ENCODE peak calls at places on chromosomes 2 and 18, in nine cellular contexts. One of them, this sample, is unnamed.

GRCh38 chr2:200177971-200178911 is 128.3 kb upstream of the SPATS2L start:
- DNase-seq in cardiac fibroblast: no peak
- DNase-seq in tibial nerve: peak
- DNase-seq in A549: peak
- DNase-seq in mesenchymal stem cell: no peak
- DNase-seq in dorsolateral prefrontal cortex: peak
- DNase-seq in fibroblast of pulmonary artery: no peak
- DNase-seq in OCI-LY7: no peak
- DNase-seq in gastrocnemius medialis: peak
- DNase-seq in this sample: no peak

GRCh38 chr2:144592500-144593256 is 72.8 kb upstream of the ZEB2 start:
- DNase-seq in cardiac fibroblast: no peak
- DNase-seq in tibial nerve: no peak
- DNase-seq in A549: no peak
- DNase-seq in mesenchymal stem cell: no peak
- DNase-seq in dorsolateral prefrontal cortex: no peak
- DNase-seq in fibroblast of pulmonary artery: no peak
- DNase-seq in OCI-LY7: no peak
- DNase-seq in gastrocnemius medialis: no peak
- DNase-seq in this sample: no peak

GRCh38 chr2:36376319-36376765 is 20.8 kb downstream of the CRIM1 start:
- DNase-seq in cardiac fibroblast: peak
- DNase-seq in tibial nerve: peak
- DNase-seq in A549: peak
- DNase-seq in mesenchymal stem cell: peak
- DNase-seq in dorsolateral prefrontal cortex: peak
- DNase-seq in fibroblast of pulmonary artery: peak
- DNase-seq in OCI-LY7: no peak
- DNase-seq in gastrocnemius medialis: peak
- DNase-seq in this sample: peak

GRCh38 chr2:39618736-39619135 is 47.0 kb upstream of the TMEM178A start:
- DNase-seq in cardiac fibroblast: no peak
- DNase-seq in tibial nerve: no peak
- DNase-seq in A549: no peak
- DNase-seq in mesenchymal stem cell: no peak
- DNase-seq in dorsolateral prefrontal cortex: no peak
- DNase-seq in fibroblast of pulmonary artery: no peak
- DNase-seq in OCI-LY7: no peak
- DNase-seq in gastrocnemius medialis: no peak
- DNase-seq in this sample: no peak

GRCh38 chr18:23689616-23690504 is 607 bp downstream of the LAMA3 start:
- DNase-seq in cardiac fibroblast: no peak
- DNase-seq in tibial nerve: no peak
- DNase-seq in A549: peak
- DNase-seq in mesenchymal stem cell: no peak
- DNase-seq in dorsolateral prefrontal cortex: no peak
- DNase-seq in fibroblast of pulmonary artery: no peak
- DNase-seq in OCI-LY7: no peak
- DNase-seq in gastrocnemius medialis: no peak
- DNase-seq in this sample: no peak

GRCh38 chr2:215907147-215907546 is 106.2 kb downstream of the MREG start:
- DNase-seq in cardiac fibroblast: no peak
- DNase-seq in tibial nerve: no peak
- DNase-seq in A549: no peak
- DNase-seq in mesenchymal stem cell: no peak
- DNase-seq in dorsolateral prefrontal cortex: no peak
- DNase-seq in fibroblast of pulmonary artery: no peak
- DNase-seq in OCI-LY7: no peak
- DNase-seq in gastrocnemius medialis: no peak
- DNase-seq in this sample: no peak

GRCh38 chr18:28147674-28148171 is 29.2 kb downstream of the CDH2 start:
- DNase-seq in cardiac fibroblast: peak
- DNase-seq in tibial nerve: no peak
- DNase-seq in A549: peak
- DNase-seq in mesenchymal stem cell: peak
- DNase-seq in dorsolateral prefrontal cortex: peak
- DNase-seq in fibroblast of pulmonary artery: peak
- DNase-seq in OCI-LY7: no peak
- DNase-seq in gastrocnemius medialis: no peak
- DNase-seq in this sample: no peak

GRCh38 chr18:32777049-32777448 is 4.2 kb upstream of the KLHL14 start:
- DNase-seq in cardiac fibroblast: no peak
- DNase-seq in tibial nerve: no peak
- DNase-seq in A549: no peak
- DNase-seq in mesenchymal stem cell: peak
- DNase-seq in dorsolateral prefrontal cortex: no peak
- DNase-seq in fibroblast of pulmonary artery: no peak
- DNase-seq in OCI-LY7: no peak
- DNase-seq in gastrocnemius medialis: no peak
- DNase-seq in this sample: no peak

GRCh38 chr2:170313636-170314348 is 135.8 kb downstream of the MYO3B start:
- DNase-seq in cardiac fibroblast: no peak
- DNase-seq in tibial nerve: no peak
- DNase-seq in A549: no peak
- DNase-seq in mesenchymal stem cell: no peak
- DNase-seq in dorsolateral prefrontal cortex: peak
- DNase-seq in fibroblast of pulmonary artery: no peak
- DNase-seq in OCI-LY7: no peak
- DNase-seq in gastrocnemius medialis: no peak
- DNase-seq in this sample: no peak

DNA sequence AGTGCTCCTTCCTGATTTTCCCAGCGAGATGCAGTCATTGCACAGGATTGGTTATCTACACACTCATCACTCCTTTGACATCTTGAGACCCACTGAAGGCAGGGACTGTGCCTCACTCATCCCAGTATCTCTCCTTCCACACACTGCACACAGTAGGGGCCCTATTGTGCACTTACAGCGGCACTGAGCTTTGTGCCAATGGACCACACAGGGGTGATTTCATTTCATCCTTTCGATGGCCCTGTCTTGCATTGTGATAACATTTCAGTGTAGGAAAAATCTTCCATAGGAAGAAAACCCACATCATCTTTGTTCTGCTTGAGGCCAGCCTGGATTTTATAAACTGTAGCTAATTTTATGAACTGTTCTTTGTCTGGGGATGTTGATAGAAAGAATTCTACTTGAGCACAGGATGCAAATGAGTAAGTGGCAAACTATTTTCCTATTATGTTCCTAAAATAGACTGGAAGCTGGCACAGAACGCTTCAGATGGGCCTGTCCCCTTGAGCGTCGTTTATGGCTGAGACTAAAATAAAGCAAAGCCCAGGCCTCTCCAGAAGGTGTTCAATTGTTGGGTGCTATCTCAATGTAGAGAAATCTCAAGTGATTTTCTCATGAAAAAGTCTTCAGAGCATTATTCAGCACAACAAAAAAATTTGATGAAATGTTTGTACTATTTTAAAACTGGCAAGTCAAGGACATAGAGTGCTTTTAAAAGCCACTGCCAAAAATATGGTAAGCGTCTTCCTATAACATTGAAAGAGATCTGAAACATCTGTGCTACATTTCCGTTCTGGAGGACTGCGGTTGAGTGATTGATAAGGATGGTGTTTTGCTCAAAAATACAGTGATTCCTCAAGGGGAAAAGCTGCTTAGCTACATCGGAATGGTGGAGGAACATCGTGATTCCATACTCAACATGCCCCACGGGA is 10.7 kb upstream of the LRRFIP1 start:
- DNase-seq in cardiac fibroblast: peak
- DNase-seq in tibial nerve: no peak
- DNase-seq in A549: no peak
- DNase-seq in mesenchymal stem cell: peak
- DNase-seq in dorsolateral prefrontal cortex: no peak
- DNase-seq in fibroblast of pulmonary artery: peak
- DNase-seq in OCI-LY7: no peak
- DNase-seq in gastrocnemius medialis: no peak
- DNase-seq in this sample: no peak
- H3K4me3 ChIP-seq in cardiac fibroblast: no peak
- H3K4me3 ChIP-seq in tibial nerve: no peak
- H3K4me3 ChIP-seq in A549: no peak
- H3K4me3 ChIP-seq in mesenchymal stem cell: peak
- H3K4me3 ChIP-seq in dorsolateral prefrontal cortex: no peak
- H3K4me3 ChIP-seq in fibroblast of pulmonary artery: no peak
- H3K4me3 ChIP-seq in OCI-LY7: no peak
- H3K4me3 ChIP-seq in gastrocnemius medialis: no peak
- H3K4me3 ChIP-seq in this sample: no peak

GRCh38 chr2:238108423-238109201 is 8.5 kb downstream of the ESPNL start:
- DNase-seq in cardiac fibroblast: no peak
- DNase-seq in tibial nerve: no peak
- DNase-seq in A549: no peak
- DNase-seq in mesenchymal stem cell: no peak
- DNase-seq in dorsolateral prefrontal cortex: no peak
- DNase-seq in fibroblast of pulmonary artery: no peak
- DNase-seq in OCI-LY7: peak
- DNase-seq in gastrocnemius medialis: no peak
- DNase-seq in this sample: peak

GRCh38 chr2:238106698-238107524 is 6.8 kb downstream of the ESPNL start:
- DNase-seq in cardiac fibroblast: no peak
- DNase-seq in tibial nerve: no peak
- DNase-seq in A549: no peak
- DNase-seq in mesenchymal stem cell: no peak
- DNase-seq in dorsolateral prefrontal cortex: no peak
- DNase-seq in fibroblast of pulmonary artery: no peak
- DNase-seq in OCI-LY7: peak
- DNase-seq in gastrocnemius medialis: no peak
- DNase-seq in this sample: peak

GRCh38 chr2:238106339-238106697 is 6.2 kb downstream of the ESPNL start:
- DNase-seq in cardiac fibroblast: no peak
- DNase-seq in tibial nerve: no peak
- DNase-seq in A549: no peak
- DNase-seq in mesenchymal stem cell: no peak
- DNase-seq in dorsolateral prefrontal cortex: no peak
- DNase-seq in fibroblast of pulmonary artery: no peak
- DNase-seq in OCI-LY7: no peak
- DNase-seq in gastrocnemius medialis: no peak
- DNase-seq in this sample: no peak

GRCh38 chr2:238105506-238106338 is 5.6 kb downstream of the ESPNL start:
- DNase-seq in cardiac fibroblast: no peak
- DNase-seq in tibial nerve: peak
- DNase-seq in A549: no peak
- DNase-seq in mesenchymal stem cell: no peak
- DNase-seq in dorsolateral prefrontal cortex: no peak
- DNase-seq in fibroblast of pulmonary artery: no peak
- DNase-seq in OCI-LY7: no peak
- DNase-seq in gastrocnemius medialis: no peak
- DNase-seq in this sample: peak

GRCh38 chr2:238107525-238108422 is 7.6 kb downstream of the ESPNL start:
- DNase-seq in cardiac fibroblast: no peak
- DNase-seq in tibial nerve: no peak
- DNase-seq in A549: no peak
- DNase-seq in mesenchymal stem cell: no peak
- DNase-seq in dorsolateral prefrontal cortex: no peak
- DNase-seq in fibroblast of pulmonary artery: no peak
- DNase-seq in OCI-LY7: peak
- DNase-seq in gastrocnemius medialis: no peak
- DNase-seq in this sample: peak
- H3K4me3 ChIP-seq in cardiac fibroblast: no peak
- H3K4me3 ChIP-seq in tibial nerve: no peak
- H3K4me3 ChIP-seq in A549: no peak
- H3K4me3 ChIP-seq in mesenchymal stem cell: no peak
- H3K4me3 ChIP-seq in dorsolateral prefrontal cortex: no peak
- H3K4me3 ChIP-seq in fibroblast of pulmonary artery: no peak
- H3K4me3 ChIP-seq in OCI-LY7: peak
- H3K4me3 ChIP-seq in gastrocnemius medialis: no peak
- H3K4me3 ChIP-seq in this sample: no peak

DNA sequence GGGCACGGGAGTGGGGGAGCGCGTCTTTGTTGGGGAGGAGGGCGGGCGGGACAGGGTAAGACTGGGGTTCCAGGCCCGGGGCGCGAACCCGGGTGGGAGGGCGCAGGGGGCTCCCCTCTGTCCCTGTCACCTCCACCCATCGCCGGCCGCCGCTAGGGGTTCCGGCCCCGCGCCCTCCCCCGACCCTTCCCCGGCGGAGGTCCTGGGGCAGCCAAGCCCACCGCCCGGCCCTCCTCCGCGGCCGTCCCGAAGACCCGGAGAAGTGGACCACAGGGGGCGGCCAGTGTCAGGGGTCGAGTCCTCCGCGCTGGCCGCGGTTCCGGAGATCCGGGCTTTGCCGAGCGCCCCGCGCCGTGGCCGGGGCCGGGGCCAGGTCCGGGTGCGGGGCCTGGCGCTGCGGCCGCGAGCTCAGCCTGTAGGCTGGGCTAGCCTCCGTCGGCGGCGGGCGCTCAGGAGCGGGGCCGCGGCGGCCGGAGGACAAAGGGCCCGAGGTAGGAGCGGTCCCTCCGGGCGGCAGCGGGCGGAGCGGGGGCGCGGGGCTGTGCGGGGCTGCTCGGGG is 16.6 kb upstream of the E2F6 start:
- DNase-seq in cardiac fibroblast: no peak
- DNase-seq in tibial nerve: no peak
- DNase-seq in A549: no peak
- DNase-seq in mesenchymal stem cell: no peak
- DNase-seq in dorsolateral prefrontal cortex: no peak
- DNase-seq in fibroblast of pulmonary artery: no peak
- DNase-seq in OCI-LY7: no peak
- DNase-seq in gastrocnemius medialis: no peak
- DNase-seq in this sample: no peak
- H3K4me3 ChIP-seq in cardiac fibroblast: no peak
- H3K4me3 ChIP-seq in tibial nerve: peak
- H3K4me3 ChIP-seq in A549: peak
- H3K4me3 ChIP-seq in mesenchymal stem cell: peak
- H3K4me3 ChIP-seq in dorsolateral prefrontal cortex: peak
- H3K4me3 ChIP-seq in fibroblast of pulmonary artery: no peak
- H3K4me3 ChIP-seq in OCI-LY7: no peak
- H3K4me3 ChIP-seq in gastrocnemius medialis: peak
- H3K4me3 ChIP-seq in this sample: peak

GRCh38 chr18:48138660-48139426 is 208.4 kb upstream of the SMAD2 start:
- DNase-seq in cardiac fibroblast: no peak
- DNase-seq in tibial nerve: no peak
- DNase-seq in A549: no peak
- DNase-seq in mesenchymal stem cell: no peak
- DNase-seq in dorsolateral prefrontal cortex: no peak
- DNase-seq in fibroblast of pulmonary artery: no peak
- DNase-seq in OCI-LY7: no peak
- DNase-seq in gastrocnemius medialis: no peak
- DNase-seq in this sample: no peak

GRCh38 chr18:48138211-48138610 is 207.8 kb upstream of the SMAD2 start:
- DNase-seq in cardiac fibroblast: no peak
- DNase-seq in tibial nerve: no peak
- DNase-seq in A549: no peak
- DNase-seq in mesenchymal stem cell: no peak
- DNase-seq in dorsolateral prefrontal cortex: no peak
- DNase-seq in fibroblast of pulmonary artery: no peak
- DNase-seq in OCI-LY7: no peak
- DNase-seq in gastrocnemius medialis: no peak
- DNase-seq in this sample: no peak

GRCh38 chr18:48136544-48137353 is 206.3 kb upstream of the SMAD2 start:
- DNase-seq in cardiac fibroblast: no peak
- DNase-seq in tibial nerve: no peak
- DNase-seq in A549: no peak
- DNase-seq in mesenchymal stem cell: no peak
- DNase-seq in dorsolateral prefrontal cortex: no peak
- DNase-seq in fibroblast of pulmonary artery: no peak
- DNase-seq in OCI-LY7: no peak
- DNase-seq in gastrocnemius medialis: no peak
- DNase-seq in this sample: no peak

GRCh38 chr18:48136051-48136543 is 205.6 kb upstream of the SMAD2 start:
- DNase-seq in cardiac fibroblast: no peak
- DNase-seq in tibial nerve: no peak
- DNase-seq in A549: no peak
- DNase-seq in mesenchymal stem cell: no peak
- DNase-seq in dorsolateral prefrontal cortex: no peak
- DNase-seq in fibroblast of pulmonary artery: no peak
- DNase-seq in OCI-LY7: no peak
- DNase-seq in gastrocnemius medialis: no peak
- DNase-seq in this sample: no peak

GRCh38 chr18:48137354-48138208 is 207.1 kb upstream of the SMAD2 start:
- DNase-seq in cardiac fibroblast: no peak
- DNase-seq in tibial nerve: no peak
- DNase-seq in A549: no peak
- DNase-seq in mesenchymal stem cell: no peak
- DNase-seq in dorsolateral prefrontal cortex: no peak
- DNase-seq in fibroblast of pulmonary artery: no peak
- DNase-seq in OCI-LY7: no peak
- DNase-seq in gastrocnemius medialis: no peak
- DNase-seq in this sample: no peak
- H3K4me3 ChIP-seq in cardiac fibroblast: no peak
- H3K4me3 ChIP-seq in tibial nerve: peak
- H3K4me3 ChIP-seq in A549: no peak
- H3K4me3 ChIP-seq in mesenchymal stem cell: peak
- H3K4me3 ChIP-seq in dorsolateral prefrontal cortex: peak
- H3K4me3 ChIP-seq in fibroblast of pulmonary artery: no peak
- H3K4me3 ChIP-seq in OCI-LY7: no peak
- H3K4me3 ChIP-seq in gastrocnemius medialis: peak
- H3K4me3 ChIP-seq in this sample: peak